ENCODE peak calls at places on chromosomes 11 and 22, in eight cellular contexts. J is uterus, N is fibroblast of the aortic adventitia, G is ascending aorta, T is cardiac fibroblast, Q is left ventricle myocardium inferior, I is psoas muscle, M is A549. V is an unnamed sample.

GRCh38 chr11:45827123-45827522 is 20.2 kb upstream of the CRY2 start:
- DNase-seq in J (no peak), N (no peak), G (no peak), T (no peak), Q (no peak), I (no peak), M (no peak), V (no peak)

GRCh38 chr11:69442807-69443137 is 38.7 kb upstream of the LINC01488 start:
- DNase-seq in J (no peak), N (peak), G (no peak), T (peak), Q (peak), I (no peak), M (no peak), V (peak)

GRCh38 chr11:57214087-57214395 is 23.0 kb downstream of the APLNR start:
- DNase-seq in J (no peak), N (peak), G (no peak), T (no peak), Q (no peak), I (no peak), M (no peak), V (peak)

GRCh38 chr11:2772544-2773031 is 72.8 kb upstream of the KCNQ1OT1 start:
- DNase-seq in J (peak), N (no peak), G (peak), T (peak), Q (no peak), I (no peak), M (no peak), V (peak)

GRCh38 chr22:46002757-46003270 is 25.9 kb upstream of the WNT7B start:
- DNase-seq in J (no peak), N (no peak), G (no peak), T (peak), Q (peak), I (peak), M (no peak), V (peak)

GRCh38 chr11:4454031-4454430 is 4.9 kb downstream of the OR52K2 start:
- DNase-seq in J (no peak), N (no peak), G (no peak), T (no peak), Q (no peak), I (no peak), M (no peak), V (no peak)

GRCh38 chr11:91220476-91221202 is 997.8 kb upstream of the CHORDC1 start:
- DNase-seq in J (no peak), N (peak), G (no peak), T (peak), Q (no peak), I (no peak), M (peak), V (no peak)

GRCh38 chr11:45333506-45333971 is 47.4 kb upstream of the SYT13 start:
- DNase-seq in J (peak), N (peak), G (no peak), T (peak), Q (peak), I (no peak), M (peak), V (peak)

GRCh38 chr11:46309669-46310288 is 32.3 kb downstream of the CREB3L1 start:
- DNase-seq in J (no peak), N (no peak), G (no peak), T (no peak), Q (no peak), I (no peak), M (no peak), V (no peak)

GRCh38 chr11:68206211-68206610 is 6.9 kb downstream of the KMT5B start:
- DNase-seq in J (no peak), N (peak), G (no peak), T (peak), Q (no peak), I (no peak), M (peak), V (peak)

GRCh38 chr22:28112548-28113043 is 193.5 kb upstream of the PITPNB start:
- DNase-seq in J (peak), N (peak), G (no peak), T (peak), Q (peak), I (peak), M (peak), V (peak)

GRCh38 chr11:10622108-10622507 is 53.6 kb upstream of the LYVE1 start:
- DNase-seq in J (no peak), N (no peak), G (no peak), T (no peak), Q (no peak), I (no peak), M (no peak), V (no peak)

GRCh38 chr22:49492308-49492707 is 335.4 kb downstream of the BRD1 start:
- DNase-seq in J (no peak), N (no peak), G (no peak), T (no peak), Q (no peak), I (no peak), M (no peak), V (no peak)

GRCh38 chr22:41857160-41857859 is 24.4 kb downstream of the SREBF2 start:
- DNase-seq in J (peak), N (peak), G (peak), T (peak), Q (no peak), I (peak), M (peak), V (peak)

GRCh38 chr22:47631571-47632102 is 869.2 kb downstream of the TBC1D22A start:
- DNase-seq in J (no peak), N (no peak), G (no peak), T (no peak), Q (no peak), I (no peak), M (no peak), V (no peak)

GRCh38 chr11:13462311-13462927 is 603 bp downstream of the BTBD10 start:
- DNase-seq in J (peak), N (peak), G (peak), T (peak), Q (peak), I (peak), M (peak), V (peak)

GRCh38 chr22:26401726-26402125 is 27.3 kb upstream of the ASPHD2 start:
- DNase-seq in J (no peak), N (no peak), G (no peak), T (no peak), Q (no peak), I (no peak), M (no peak), V (no peak)

GRCh38 chr11:112219476-112220232 is 6.6 kb upstream of the PTS start:
- DNase-seq in J (peak), N (peak), G (peak), T (peak), Q (no peak), I (no peak), M (peak), V (peak)

GRCh38 chr11:85845052-85845631 is 10.0 kb upstream of the CCDC83 start:
- DNase-seq in J (no peak), N (peak), G (no peak), T (peak), Q (no peak), I (no peak), M (no peak), V (peak)

GRCh38 chr11:6693342-6694228 is 10.4 kb upstream of the MRPL17 start:
- DNase-seq in J (peak), N (peak), G (peak), T (peak), Q (no peak), I (no peak), M (peak), V (peak)

GRCh38 chr11:74018331-74019005 is 9.6 kb upstream of the UCP3 start:
- DNase-seq in J (peak), N (peak), G (peak), T (peak), Q (peak), I (peak), M (no peak), V (peak)

GRCh38 chr22:22767876-22768602 is 119.6 kb upstream of the IGLL5 start:
- DNase-seq in J (no peak), N (no peak), G (no peak), T (peak), Q (no peak), I (no peak), M (no peak), V (no peak)

GRCh38 chr11:75479598-75479986 is 46.1 kb downstream of the GDPD5 start:
- DNase-seq in J (no peak), N (no peak), G (no peak), T (no peak), Q (no peak), I (no peak), M (no peak), V (no peak)

GRCh38 chr11:27362032-27362431 is 983 bp downstream of the CCDC34 start:
- DNase-seq in J (no peak), N (no peak), G (no peak), T (no peak), Q (no peak), I (no peak), M (no peak), V (no peak)

GRCh38 chr11:119101759-119102423 is at the start of gene DPAGT1:
- DNase-seq in J (peak), N (peak), G (peak), T (peak), Q (peak), I (peak), M (peak), V (peak)

GRCh38 chr11:118434123-118434552 is 2.2 kb upstream of the KMT2A start:
- DNase-seq in J (no peak), N (peak), G (no peak), T (peak), Q (no peak), I (no peak), M (no peak), V (peak)

GRCh38 chr11:134950692-134951304 is 538.8 kb upstream of the B3GAT1 start:
- DNase-seq in J (no peak), N (peak), G (peak), T (peak), Q (no peak), I (no peak), M (no peak), V (peak)

GRCh38 chr11:134047586-134047999 is 21.3 kb upstream of the JAM3 start:
- DNase-seq in J (peak), N (peak), G (peak), T (peak), Q (peak), I (peak), M (no peak), V (peak)

GRCh38 chr11:16902182-16902581 is 112.0 kb downstream of the PLEKHA7 start:
- DNase-seq in J (no peak), N (no peak), G (no peak), T (peak), Q (no peak), I (no peak), M (no peak), V (no peak)

GRCh38 chr22:27459955-27460354 is 341.6 kb downstream of the MN1 start:
- DNase-seq in J (no peak), N (peak), G (no peak), T (no peak), Q (no peak), I (no peak), M (no peak), V (peak)

GRCh38 chr22:42277988-42278776 is 7.7 kb upstream of the TCF20 start:
- DNase-seq in J (no peak), N (no peak), G (no peak), T (peak), Q (no peak), I (no peak), M (no peak), V (no peak)

GRCh38 chr22:27100789-27101188 is 443.4 kb downstream of the MIAT start:
- DNase-seq in J (no peak), N (no peak), G (no peak), T (no peak), Q (no peak), I (no peak), M (no peak), V (peak)

GRCh38 chr11:10514210-10514609 is 26.8 kb downstream of the RNF141 start:
- DNase-seq in J (no peak), N (peak), G (no peak), T (peak), Q (no peak), I (no peak), M (peak), V (peak)

GRCh38 chr22:43829904-43830851 is 18.1 kb upstream of the EFCAB6 start:
- DNase-seq in J (no peak), N (peak), G (peak), T (peak), Q (peak), I (peak), M (no peak), V (peak)

GRCh38 chr22:43827336-43827735 is 15.2 kb upstream of the EFCAB6 start:
- DNase-seq in J (no peak), N (no peak), G (no peak), T (no peak), Q (no peak), I (no peak), M (no peak), V (no peak)

GRCh38 chr22:43827926-43828710 is 16.0 kb upstream of the EFCAB6 start:
- DNase-seq in J (no peak), N (no peak), G (peak), T (no peak), Q (no peak), I (no peak), M (peak), V (no peak)

GRCh38 chr22:43829448-43829821 is 17.3 kb upstream of the EFCAB6 start:
- DNase-seq in J (no peak), N (no peak), G (no peak), T (no peak), Q (peak), I (no peak), M (no peak), V (peak)

GRCh38 chr22:43828711-43829447 is 16.8 kb upstream of the EFCAB6 start:
- DNase-seq in J (no peak), N (peak), G (peak), T (peak), Q (peak), I (peak), M (peak), V (peak)
- TF ChIP-seq CTCF in J (no peak), N (peak), G (no peak), T (no peak), Q (peak), I (peak), M (no peak), V (peak)

GRCh38 chr11:121385693-121386092 is 66.4 kb upstream of the SORL1 start:
- DNase-seq in J (no peak), N (no peak), G (no peak), T (no peak), Q (no peak), I (no peak), M (no peak), V (no peak)
- H3K4me3 ChIP-seq in J (no peak), N (no peak), G (no peak), T (no peak), Q (no peak), I (no peak), M (no peak), V (no peak)

GRCh38 chr11:124409906-124410305 is 11.1 kb upstream of the OR8B3 start:
- DNase-seq in J (no peak), N (no peak), G (no peak), T (no peak), Q (no peak), I (no peak), M (no peak), V (no peak)

GRCh38 chr11:124421043-124421442 is 3.6 kb downstream of the OR8B4 start:
- DNase-seq in J (no peak), N (no peak), G (no peak), T (no peak), Q (no peak), I (no peak), M (no peak), V (no peak)

GRCh38 chr11:124415356-124415923 is 9.2 kb downstream of the OR8B4 start:
- DNase-seq in J (no peak), N (peak), G (no peak), T (peak), Q (no peak), I (no peak), M (peak), V (peak)
- TF ChIP-seq CTCF in J (peak), N (peak), G (peak), T (peak), Q (peak), I (peak), M (peak), V (peak)

GRCh38 chr11:76656571-76657081 is 13.9 kb downstream of the LRRC32 start:
- DNase-seq in J (no peak), N (peak), G (peak), T (no peak), Q (no peak), I (no peak), M (no peak), V (no peak)

GRCh38 chr11:76656087-76656531 is 14.4 kb downstream of the LRRC32 start:
- DNase-seq in J (no peak), N (no peak), G (peak), T (no peak), Q (no peak), I (no peak), M (no peak), V (no peak)

GRCh38 chr11:76658231-76658630 is 12.3 kb downstream of the LRRC32 start:
- DNase-seq in J (no peak), N (no peak), G (no peak), T (no peak), Q (no peak), I (no peak), M (no peak), V (no peak)

GRCh38 chr11:76657824-76658170 is 12.8 kb downstream of the LRRC32 start:
- DNase-seq in J (no peak), N (no peak), G (no peak), T (no peak), Q (no peak), I (no peak), M (no peak), V (no peak)

GRCh38 chr11:76657139-76657823 is 13.3 kb downstream of the LRRC32 start:
- DNase-seq in J (peak), N (no peak), G (peak), T (no peak), Q (no peak), I (no peak), M (no peak), V (no peak)
- H3K4me3 ChIP-seq in J (no peak), N (no peak), G (no peak), T (no peak), Q (no peak), I (no peak), M (no peak), V (no peak)

V was measured in AG10803.